ENCODE peak calls at places on chromosomes 11 and 22, in seven cellular contexts. Z is IMR-90, H is heart right ventricle, A is psoas muscle, J is left lung, G is cardiac muscle cell, X is Karpas-422. W is an unnamed sample.

GRCh38 chr11:79244175-79244804 is 196.5 kb downstream of the TENM4 start:
- DNase-seq in Z (peak; percentile 97), H (no peak), A (no peak), J (no peak), G (no peak), X (no peak), W (no peak)

GRCh38 chr22:39956932-39957664 is 3.1 kb upstream of the TMA7B start:
- DNase-seq in Z (no peak), H (no peak), A (no peak), J (no peak), G (no peak), X (no peak), W (no peak)

GRCh38 chr22:37726240-37726887 is 29.5 kb downstream of the TRIOBP start:
- DNase-seq in Z (peak; percentile 55), H (no peak), A (no peak), J (no peak), G (no peak), X (peak; percentile 62), W (no peak)

GRCh38 chr22:44592466-44593180 is 94.6 kb upstream of the RTL6 start:
- DNase-seq in Z (no peak), H (no peak), A (peak; percentile 32), J (peak; percentile 63), G (peak; percentile 46), X (no peak), W (no peak)

GRCh38 chr22:36088292-36088691 is 59.7 kb upstream of the RBFOX2 start:
- DNase-seq in Z (no peak), H (no peak), A (no peak), J (no peak), G (no peak), X (no peak), W (no peak)

GRCh38 chr11:22454461-22454860 is 116.3 kb downstream of the SLC17A6 start:
- DNase-seq in Z (peak; percentile 42), H (no peak), A (no peak), J (no peak), G (no peak), X (no peak), W (no peak)

GRCh38 chr11:65653229-65654225 is 9.2 kb downstream of the RELA start:
- DNase-seq in Z (no peak), H (no peak), A (peak; percentile 50), J (no peak), G (no peak), X (no peak), W (no peak)

GRCh38 chr22:45910928-45911467 is 66.0 kb downstream of the WNT7B start:
- DNase-seq in Z (no peak), H (no peak), A (no peak), J (no peak), G (no peak), X (no peak), W (no peak)

GRCh38 chr22:11629661-11630385 is 3898.2 kb upstream of the OR11H1 start:
- DNase-seq in Z (no peak), H (no peak), A (peak; percentile 52), J (peak; percentile 79), G (no peak), X (no peak), W (no peak)

GRCh38 chr22:47193606-47194316 is 431.3 kb downstream of the TBC1D22A start:
- DNase-seq in Z (no peak), H (no peak), A (peak; percentile 26), J (no peak), G (no peak), X (no peak), W (no peak)

GRCh38 chr11:66598993-66599392 is 6.0 kb downstream of the CCS start:
- DNase-seq in Z (no peak), H (no peak), A (no peak), J (peak; percentile 55), G (no peak), X (no peak), W (no peak)

GRCh38 chr11:95688015-95688414 is 101.6 kb downstream of the FAM76B start:
- DNase-seq in Z (no peak), H (no peak), A (no peak), J (no peak), G (no peak), X (no peak), W (no peak)

GRCh38 chr11:10858505-10859360 is 880 bp upstream of the ZBED5 start:
- DNase-seq in Z (peak; percentile 19), H (peak; percentile 65), A (peak; percentile 84), J (peak; percentile 90), G (peak; percentile 81), X (peak; percentile 74), W (no peak)

GRCh38 chr11:114109206-114110090 is 49.9 kb downstream of the ZBTB16 start:
- DNase-seq in Z (no peak), H (no peak), A (no peak), J (no peak), G (no peak), X (no peak), W (no peak)

GRCh38 chr11:69643646-69644045 is 2.7 kb downstream of the CCND1 start:
- DNase-seq in Z (no peak), H (no peak), A (no peak), J (no peak), G (no peak), X (no peak), W (no peak)

GRCh38 chr11:17739945-17740338 is 5.4 kb downstream of the KCNC1 start:
- DNase-seq in Z (no peak), H (no peak), A (peak; percentile 6), J (no peak), G (no peak), X (no peak), W (no peak)

GRCh38 chr11:71913716-71914115 is 14.7 kb downstream of the XNDC1N start:
- DNase-seq in Z (peak; percentile 72), H (no peak), A (no peak), J (no peak), G (no peak), X (no peak), W (no peak)

GRCh38 chr11:45405916-45406670 is 120.0 kb upstream of the SYT13 start:
- DNase-seq in Z (peak; percentile 23), H (no peak), A (no peak), J (no peak), G (no peak), X (peak; percentile 69), W (no peak)

GRCh38 chr11:72454791-72455190 is 20.5 kb upstream of the CLPB start:
- DNase-seq in Z (no peak), H (no peak), A (no peak), J (no peak), G (no peak), X (no peak), W (no peak)

GRCh38 chr22:45225732-45226560 is 14.7 kb downstream of the KIAA0930 start:
- DNase-seq in Z (peak; percentile 70), H (no peak), A (peak; percentile 74), J (peak; percentile 81), G (no peak), X (no peak), W (no peak)

GRCh38 chr11:80307676-80308075 is 866.8 kb upstream of the TENM4 start:
- DNase-seq in Z (no peak), H (no peak), A (no peak), J (no peak), G (no peak), X (no peak), W (no peak)

GRCh38 chr11:110519816-110520215 is 90.1 kb downstream of the FDX1 start:
- DNase-seq in Z (no peak), H (no peak), A (no peak), J (no peak), G (no peak), X (no peak), W (no peak)

GRCh38 chr11:78575478-78575877 is 814 bp upstream of the NARS2 start:
- DNase-seq in Z (no peak), H (no peak), A (no peak), J (no peak), G (no peak), X (no peak), W (no peak)

GRCh38 chr11:8011981-8012444 is 24.9 kb downstream of the EIF3F start:
- DNase-seq in Z (peak; percentile 95), H (no peak), A (no peak), J (no peak), G (no peak), X (no peak), W (no peak)

GRCh38 chr11:124094731-124095130 is 20.5 kb upstream of the VWA5A start:
- DNase-seq in Z (no peak), H (no peak), A (no peak), J (no peak), G (no peak), X (no peak), W (no peak)

DNA sequence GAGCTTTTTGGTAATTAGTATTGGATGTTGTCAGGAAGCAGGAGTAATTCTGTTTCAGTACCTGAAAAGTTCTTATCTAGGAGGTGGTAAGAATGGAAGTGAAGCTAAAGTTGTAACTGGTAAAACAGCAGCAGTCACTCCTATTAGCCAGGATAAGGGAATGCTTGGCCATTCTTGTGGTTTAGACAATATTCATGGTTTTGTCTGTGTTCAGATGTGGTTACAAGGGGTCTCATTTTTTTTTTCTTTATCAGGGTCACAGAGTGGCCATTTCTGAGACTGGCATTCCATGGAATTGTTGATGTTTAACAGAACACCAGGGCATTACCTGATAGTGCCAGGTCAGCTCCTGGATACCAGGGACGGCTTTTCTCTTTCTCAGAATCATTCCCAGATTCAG is 23.8 kb downstream of the TAF1D start:
- DNase-seq in Z (no peak), H (no peak), A (no peak), J (no peak), G (no peak), X (no peak), W (no peak)
- H3K36me3 ChIP-seq in Z (peaks cover 24% of the 10 kb centered on the region), H (peaks cover 41% of the 10 kb centered on the region), A (peaks cover 38% of the 10 kb centered on the region), J (peaks cover 37% of the 10 kb centered on the region), G (peaks cover 12% of the 10 kb centered on the region), X (peaks cover 73% of the 10 kb centered on the region), W (peaks cover 17% of the 10 kb centered on the region)

GRCh38 chr11:3857628-3858027 is 2.2 kb downstream of the STIM1 start:
- DNase-seq in Z (no peak), H (no peak), A (no peak), J (no peak), G (no peak), X (no peak), W (no peak)
- H3K4me1 ChIP-seq in Z (peaks cover 20% of the 10 kb centered on the region), H (peaks cover 68% of the 10 kb centered on the region), A (peaks cover 72% of the 10 kb centered on the region), J (peaks cover 43% of the 10 kb centered on the region), G (peaks cover 43% of the 10 kb centered on the region), X (peaks cover 55% of the 10 kb centered on the region), W (peaks cover 70% of the 10 kb centered on the region)

GRCh38 chr11:1619449-1619848 is 2.5 kb downstream of the KRTAP5-4 start:
- DNase-seq in Z (peak; percentile 15), H (no peak), A (peak; percentile 16), J (no peak), G (no peak), X (no peak), W (peak; percentile 30)
- H3K4me3 ChIP-seq in Z (no peak overlapping the region), H (no peak overlapping the region), A (no peak overlapping the region), J (no peak overlapping the region), G (no peak overlapping the region), X (no peak overlapping the region), W (no peak overlapping the region)

DNA sequence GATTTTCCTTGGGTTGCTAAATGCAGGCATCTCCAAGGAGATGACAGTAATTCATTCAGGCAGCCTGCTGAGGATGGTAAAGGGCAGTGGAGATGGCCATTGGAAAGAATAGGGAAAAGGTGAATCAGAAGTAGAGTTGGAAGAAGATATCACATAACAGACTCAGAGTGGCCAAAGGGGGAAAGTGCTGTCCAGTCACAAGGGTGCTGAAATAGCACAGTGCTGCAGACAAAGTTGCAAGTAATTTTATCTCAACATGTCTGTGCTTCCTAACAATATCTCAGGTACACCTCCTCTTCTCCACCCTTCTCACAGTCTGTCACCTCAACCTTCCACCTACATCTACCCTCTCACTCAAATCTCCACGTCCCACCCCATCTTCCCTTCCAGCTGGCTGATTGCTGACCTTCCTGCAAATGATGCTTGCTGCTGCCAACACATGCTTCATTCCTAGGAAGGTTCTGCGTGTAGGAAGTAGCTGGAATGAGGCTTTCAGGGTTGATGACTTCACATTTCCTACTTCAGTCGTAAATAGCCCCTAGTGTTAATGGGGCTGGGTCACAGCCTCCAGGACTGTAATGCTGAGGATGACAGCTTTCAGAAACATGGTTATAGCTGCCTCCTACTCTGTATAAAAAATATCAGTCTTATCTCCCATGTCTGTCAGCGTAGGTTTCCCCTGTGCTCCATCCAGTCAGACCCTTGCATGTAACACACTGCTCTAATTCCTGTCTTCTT is 123.9 kb downstream of the CTNND1 start:
- DNase-seq in Z (peak; percentile 42), H (no peak), A (no peak), J (no peak), G (peak; percentile 66), X (no peak), W (no peak)
- H3K36me3 ChIP-seq in Z (no peaks in the 10 kb centered on the region), H (no peaks in the 10 kb centered on the region), A (no peaks in the 10 kb centered on the region), J (no peaks in the 10 kb centered on the region), G (no peaks in the 10 kb centered on the region), X (no peaks in the 10 kb centered on the region), W (no peaks in the 10 kb centered on the region)

W was measured in effector memory CD4-positive, alpha-beta T cell.